ENCODE peak calls at places on chromosome 18, in six cellular contexts. One of them, this sample, is unnamed. For H3K9me3, the result is how much of the 10 kb centered on the place peaks cover.

GRCh38 chr18:24584205-24584604 is 123.8 kb downstream of the HRH4 start:
- DNase-seq in K562: no peak
- DNase-seq in mesenchymal stem cell: no peak
- DNase-seq in SK-N-SH: no peak
- DNase-seq in fibroblast of lung: no peak
- DNase-seq in HepG2: no peak
- DNase-seq in this sample: no peak

GRCh38 chr18:57561728-57562423 is 24.6 kb downstream of the FECH start:
- DNase-seq in K562: peak
- DNase-seq in mesenchymal stem cell: peak
- DNase-seq in SK-N-SH: peak
- DNase-seq in fibroblast of lung: peak
- DNase-seq in HepG2: peak
- DNase-seq in this sample: peak

GRCh38 chr18:36127866-36128845 is 984 bp downstream of the SLC39A6 start:
- DNase-seq in K562: peak
- DNase-seq in mesenchymal stem cell: peak
- DNase-seq in SK-N-SH: peak
- DNase-seq in fibroblast of lung: peak
- DNase-seq in HepG2: peak
- DNase-seq in this sample: peak

GRCh38 chr18:41077076-41077475 is 878.0 kb upstream of the PIK3C3 start:
- DNase-seq in K562: no peak
- DNase-seq in mesenchymal stem cell: no peak
- DNase-seq in SK-N-SH: no peak
- DNase-seq in fibroblast of lung: peak
- DNase-seq in HepG2: no peak
- DNase-seq in this sample: no peak

GRCh38 chr18:77884454-77884853 is 634.8 kb downstream of the GALR1 start:
- DNase-seq in K562: no peak
- DNase-seq in mesenchymal stem cell: no peak
- DNase-seq in SK-N-SH: no peak
- DNase-seq in fibroblast of lung: no peak
- DNase-seq in HepG2: no peak
- DNase-seq in this sample: no peak

GRCh38 chr18:57243624-57244179 is 96.8 kb downstream of the BOD1L2 start:
- DNase-seq in K562: no peak
- DNase-seq in mesenchymal stem cell: no peak
- DNase-seq in SK-N-SH: no peak
- DNase-seq in fibroblast of lung: no peak
- DNase-seq in HepG2: peak
- DNase-seq in this sample: no peak

GRCh38 chr18:3914833-3915598 is 465.0 kb downstream of the TGIF1 start:
- DNase-seq in K562: no peak
- DNase-seq in mesenchymal stem cell: no peak
- DNase-seq in SK-N-SH: no peak
- DNase-seq in fibroblast of lung: no peak
- DNase-seq in HepG2: no peak
- DNase-seq in this sample: no peak

GRCh38 chr18:63567276-63567675 is 19.9 kb upstream of the SERPINB13 start:
- DNase-seq in K562: no peak
- DNase-seq in mesenchymal stem cell: no peak
- DNase-seq in SK-N-SH: no peak
- DNase-seq in fibroblast of lung: no peak
- DNase-seq in HepG2: no peak
- DNase-seq in this sample: no peak

GRCh38 chr18:58407649-58408407 is 221.1 kb downstream of the ALPK2 start:
- DNase-seq in K562: no peak
- DNase-seq in mesenchymal stem cell: no peak
- DNase-seq in SK-N-SH: no peak
- DNase-seq in fibroblast of lung: no peak
- DNase-seq in HepG2: peak
- DNase-seq in this sample: no peak

GRCh38 chr18:60693426-60693825 is 320.9 kb upstream of the MC4R start:
- DNase-seq in K562: no peak
- DNase-seq in mesenchymal stem cell: no peak
- DNase-seq in SK-N-SH: no peak
- DNase-seq in fibroblast of lung: peak
- DNase-seq in HepG2: no peak
- DNase-seq in this sample: no peak

GRCh38 chr18:36297419-36298112 is at the start of gene FHOD3:
- DNase-seq in K562: peak
- DNase-seq in mesenchymal stem cell: peak
- DNase-seq in SK-N-SH: peak
- DNase-seq in fibroblast of lung: peak
- DNase-seq in HepG2: no peak
- DNase-seq in this sample: peak

GRCh38 chr18:3466051-3466450 is 16.1 kb downstream of the TGIF1 start:
- DNase-seq in K562: peak
- DNase-seq in mesenchymal stem cell: peak
- DNase-seq in SK-N-SH: no peak
- DNase-seq in fibroblast of lung: peak
- DNase-seq in HepG2: no peak
- DNase-seq in this sample: peak

GRCh38 chr18:45916302-45916701 is 50.8 kb downstream of the EPG5 start:
- DNase-seq in K562: no peak
- DNase-seq in mesenchymal stem cell: no peak
- DNase-seq in SK-N-SH: no peak
- DNase-seq in fibroblast of lung: no peak
- DNase-seq in HepG2: peak
- DNase-seq in this sample: no peak

GRCh38 chr18:59123588-59124369 is 15.9 kb upstream of the SEC11C start:
- DNase-seq in K562: no peak
- DNase-seq in mesenchymal stem cell: peak
- DNase-seq in SK-N-SH: no peak
- DNase-seq in fibroblast of lung: peak
- DNase-seq in HepG2: no peak
- DNase-seq in this sample: peak

GRCh38 chr18:55509631-55510372 is 78.2 kb downstream of the TCF4 start:
- DNase-seq in K562: peak
- DNase-seq in mesenchymal stem cell: peak
- DNase-seq in SK-N-SH: no peak
- DNase-seq in fibroblast of lung: peak
- DNase-seq in HepG2: no peak
- DNase-seq in this sample: peak

GRCh38 chr18:60675801-60676200 is 303.2 kb upstream of the MC4R start:
- DNase-seq in K562: no peak
- DNase-seq in mesenchymal stem cell: no peak
- DNase-seq in SK-N-SH: no peak
- DNase-seq in fibroblast of lung: no peak
- DNase-seq in HepG2: no peak
- DNase-seq in this sample: peak

GRCh38 chr18:58253318-58253717 is 209.3 kb downstream of the NEDD4L start:
- DNase-seq in K562: no peak
- DNase-seq in mesenchymal stem cell: no peak
- DNase-seq in SK-N-SH: no peak
- DNase-seq in fibroblast of lung: no peak
- DNase-seq in HepG2: no peak
- DNase-seq in this sample: no peak

GRCh38 chr18:42953306-42953705 is 162.2 kb downstream of the RIT2 start:
- DNase-seq in K562: no peak
- DNase-seq in mesenchymal stem cell: no peak
- DNase-seq in SK-N-SH: no peak
- DNase-seq in fibroblast of lung: no peak
- DNase-seq in HepG2: no peak
- DNase-seq in this sample: no peak

GRCh38 chr18:70490008-70490933 is 201.4 kb downstream of the SOCS6 start:
- DNase-seq in K562: peak
- DNase-seq in mesenchymal stem cell: peak
- DNase-seq in SK-N-SH: peak
- DNase-seq in fibroblast of lung: peak
- DNase-seq in HepG2: peak
- DNase-seq in this sample: peak

GRCh38 chr18:50281972-50282520 is 723 bp upstream of the MBD1 start:
- DNase-seq in K562: no peak
- DNase-seq in mesenchymal stem cell: no peak
- DNase-seq in SK-N-SH: no peak
- DNase-seq in fibroblast of lung: no peak
- DNase-seq in HepG2: no peak
- DNase-seq in this sample: no peak

GRCh38 chr18:50284226-50284885 is 3.0 kb upstream of the MBD1 start:
- DNase-seq in K562: no peak
- DNase-seq in mesenchymal stem cell: no peak
- DNase-seq in SK-N-SH: no peak
- DNase-seq in fibroblast of lung: peak
- DNase-seq in HepG2: no peak
- DNase-seq in this sample: no peak

GRCh38 chr18:50281295-50281971 is at the start of gene MBD1:
- DNase-seq in K562: peak
- DNase-seq in mesenchymal stem cell: peak
- DNase-seq in SK-N-SH: peak
- DNase-seq in fibroblast of lung: peak
- DNase-seq in HepG2: peak
- DNase-seq in this sample: peak

GRCh38 chr18:50283469-50284209 is 2.3 kb upstream of the MBD1 start:
- DNase-seq in K562: no peak
- DNase-seq in mesenchymal stem cell: no peak
- DNase-seq in SK-N-SH: no peak
- DNase-seq in fibroblast of lung: no peak
- DNase-seq in HepG2: no peak
- DNase-seq in this sample: no peak

GRCh38 chr18:50282521-50283335 is 1.4 kb upstream of the MBD1 start:
- DNase-seq in K562: no peak
- DNase-seq in mesenchymal stem cell: no peak
- DNase-seq in SK-N-SH: no peak
- DNase-seq in fibroblast of lung: no peak
- DNase-seq in HepG2: no peak
- DNase-seq in this sample: no peak
- H3K9ac ChIP-seq in K562: no peak
- H3K9ac ChIP-seq in mesenchymal stem cell: no peak
- H3K9ac ChIP-seq in SK-N-SH: no peak
- H3K9ac ChIP-seq in fibroblast of lung: no peak
- H3K9ac ChIP-seq in HepG2: no peak
- H3K9ac ChIP-seq in this sample: peak

GRCh38 chr18:78979058-78979680 is 449 bp upstream of the SALL3 start:
- DNase-seq in K562: no peak
- DNase-seq in mesenchymal stem cell: no peak
- DNase-seq in SK-N-SH: peak
- DNase-seq in fibroblast of lung: peak
- DNase-seq in HepG2: no peak
- DNase-seq in this sample: no peak
- H3K4me3 ChIP-seq in K562: no peak
- H3K4me3 ChIP-seq in mesenchymal stem cell: no peak
- H3K4me3 ChIP-seq in SK-N-SH: no peak
- H3K4me3 ChIP-seq in fibroblast of lung: no peak
- H3K4me3 ChIP-seq in HepG2: no peak
- H3K4me3 ChIP-seq in this sample: no peak

GRCh38 chr18:1495387-1495786 is 590.7 kb downstream of the ADCYAP1 start:
- DNase-seq in K562: no peak
- DNase-seq in mesenchymal stem cell: no peak
- DNase-seq in SK-N-SH: no peak
- DNase-seq in fibroblast of lung: no peak
- DNase-seq in HepG2: no peak
- DNase-seq in this sample: no peak

GRCh38 chr18:1499265-1499664 is 594.6 kb downstream of the ADCYAP1 start:
- DNase-seq in K562: no peak
- DNase-seq in mesenchymal stem cell: no peak
- DNase-seq in SK-N-SH: no peak
- DNase-seq in fibroblast of lung: no peak
- DNase-seq in HepG2: no peak
- DNase-seq in this sample: peak

GRCh38 chr18:1503847-1504246 is 599.2 kb downstream of the ADCYAP1 start:
- DNase-seq in K562: no peak
- DNase-seq in mesenchymal stem cell: no peak
- DNase-seq in SK-N-SH: no peak
- DNase-seq in fibroblast of lung: no peak
- DNase-seq in HepG2: no peak
- DNase-seq in this sample: no peak

DNA sequence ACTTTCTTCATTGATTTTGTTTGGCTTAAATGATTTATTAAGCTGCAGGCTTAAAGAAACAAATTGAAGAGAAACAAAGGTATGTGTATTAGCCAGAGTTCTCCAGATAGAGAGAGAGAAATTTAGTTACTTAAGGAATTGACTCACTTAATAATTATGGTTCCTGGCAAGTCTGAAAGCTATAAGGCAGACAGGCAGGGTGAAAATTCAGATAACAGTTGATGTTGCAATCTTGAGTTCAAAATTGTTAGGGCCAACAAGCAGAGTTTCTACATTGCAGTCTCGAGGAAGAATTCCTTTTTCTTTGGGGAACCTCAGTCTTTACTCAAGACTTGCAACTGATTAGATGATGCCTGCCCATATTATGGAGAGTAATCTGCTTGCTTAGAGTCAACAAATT is 593.5 kb downstream of the ADCYAP1 start:
- DNase-seq in K562: no peak
- DNase-seq in mesenchymal stem cell: no peak
- DNase-seq in SK-N-SH: no peak
- DNase-seq in fibroblast of lung: peak
- DNase-seq in HepG2: no peak
- DNase-seq in this sample: no peak
- H3K9me3 ChIP-seq in K562: under half
- H3K9me3 ChIP-seq in mesenchymal stem cell: under half
- H3K9me3 ChIP-seq in SK-N-SH: under half
- H3K9me3 ChIP-seq in fibroblast of lung: under half
- H3K9me3 ChIP-seq in HepG2: under half
- H3K9me3 ChIP-seq in this sample: under half

GRCh38 chr18:37422116-37422515 is 143.5 kb downstream of the CELF4 start:
- DNase-seq in K562: no peak
- DNase-seq in mesenchymal stem cell: peak
- DNase-seq in SK-N-SH: peak
- DNase-seq in fibroblast of lung: no peak
- DNase-seq in HepG2: no peak
- DNase-seq in this sample: no peak
- H3K9ac ChIP-seq in K562: no peak
- H3K9ac ChIP-seq in mesenchymal stem cell: no peak
- H3K9ac ChIP-seq in SK-N-SH: no peak
- H3K9ac ChIP-seq in fibroblast of lung: no peak
- H3K9ac ChIP-seq in HepG2: no peak
- H3K9ac ChIP-seq in this sample: no peak

GRCh38 chr18:76521367-76521766 is 26.3 kb upstream of the ZNF516 start:
- DNase-seq in K562: no peak
- DNase-seq in mesenchymal stem cell: no peak
- DNase-seq in SK-N-SH: no peak
- DNase-seq in fibroblast of lung: no peak
- DNase-seq in HepG2: no peak
- DNase-seq in this sample: no peak
- H3K4me3 ChIP-seq in K562: no peak
- H3K4me3 ChIP-seq in mesenchymal stem cell: no peak
- H3K4me3 ChIP-seq in SK-N-SH: no peak
- H3K4me3 ChIP-seq in fibroblast of lung: no peak
- H3K4me3 ChIP-seq in HepG2: no peak
- H3K4me3 ChIP-seq in this sample: no peak

DNA sequence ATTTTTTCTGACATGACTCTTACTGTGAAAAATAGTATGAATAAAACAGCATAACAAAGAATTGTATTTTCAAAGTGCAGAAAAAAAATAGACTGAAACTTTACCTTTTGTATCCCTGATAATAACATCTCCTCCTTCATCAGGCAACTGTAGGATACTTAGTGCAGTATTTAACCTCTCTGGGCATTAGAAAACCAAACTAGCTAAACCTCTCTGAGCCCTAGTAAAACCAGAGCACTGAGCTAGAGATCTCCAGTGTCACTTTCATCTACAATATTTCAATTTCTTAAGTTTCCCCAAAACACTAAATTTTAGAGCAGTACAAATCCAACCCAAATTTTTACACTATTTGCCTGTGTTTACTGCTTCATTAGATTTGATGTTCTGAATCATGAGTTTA is 594.0 kb upstream of the LINC00305 start:
- DNase-seq in K562: no peak
- DNase-seq in mesenchymal stem cell: no peak
- DNase-seq in SK-N-SH: no peak
- DNase-seq in fibroblast of lung: no peak
- DNase-seq in HepG2: no peak
- DNase-seq in this sample: no peak
- H3K9me3 ChIP-seq in K562: under half
- H3K9me3 ChIP-seq in mesenchymal stem cell: under half
- H3K9me3 ChIP-seq in SK-N-SH: under half
- H3K9me3 ChIP-seq in fibroblast of lung: under half
- H3K9me3 ChIP-seq in HepG2: under half
- H3K9me3 ChIP-seq in this sample: under half